ENCODE peak calls at places on chromosomes 6 and 20, in six cellular contexts. V is WTC11, W is cardiac fibroblast, O is IMR-90, D is dorsolateral prefrontal cortex, X is tibial artery. J is an unnamed sample.

GRCh38 chr6:6546318-6547110 is 42.0 kb upstream of the LY86 start:
- DNase-seq in O (peak), V (peak), W (peak), D (peak), X (no peak), J (peak)

GRCh38 chr6:11270030-11271027 is 37.9 kb upstream of the NEDD9 start:
- DNase-seq in X (no peak), W (no peak), D (no peak), V (no peak), O (peak), J (no peak)

GRCh38 chr20:47126709-47127108 is 229.8 kb downstream of the ZMYND8 start:
- DNase-seq in W (peak), O (peak), V (no peak), X (no peak), D (no peak), J (no peak)

GRCh38 chr6:142416179-142416578 is 114.4 kb downstream of the ADGRG6 start:
- DNase-seq in V (no peak), X (no peak), W (peak), D (no peak), O (peak), J (no peak)

GRCh38 chr20:11094711-11095110 is 420.9 kb upstream of the JAG1 start:
- DNase-seq in D (no peak), O (no peak), X (no peak), W (no peak), V (no peak), J (no peak)

GRCh38 chr20:58286729-58287128 is 22.8 kb upstream of the RAB22A start:
- DNase-seq in V (no peak), O (no peak), W (no peak), D (no peak), X (no peak), J (no peak)

GRCh38 chr20:24966317-24967012 is 17.4 kb downstream of the CST7 start:
- DNase-seq in X (no peak), O (no peak), D (no peak), W (no peak), V (no peak), J (no peak)

GRCh38 chr20:63889241-63890200 is 5.4 kb upstream of the DNAJC5 start:
- DNase-seq in W (peak), D (no peak), X (no peak), O (peak), V (no peak), J (no peak)

GRCh38 chr6:150579611-150580010 is 20.1 kb upstream of the PLEKHG1 start:
- DNase-seq in X (peak), D (peak), O (no peak), V (no peak), W (no peak), J (no peak)

GRCh38 chr6:130600880-130601341 is 226.3 kb upstream of the SMLR1 start:
- DNase-seq in V (no peak), W (peak), X (no peak), D (no peak), O (peak), J (no peak)

GRCh38 chr6:22108199-22108598 is 188.6 kb downstream of the PRL start:
- DNase-seq in O (no peak), D (no peak), W (peak), V (no peak), X (no peak), J (no peak)

GRCh38 chr6:31079656-31080261 is 32.6 kb downstream of the C6orf15 start:
- DNase-seq in X (peak), V (peak), O (peak), D (peak), W (peak), J (peak)

GRCh38 chr6:30761791-30762429 is 17.6 kb upstream of the IER3 start:
- DNase-seq in W (no peak), O (no peak), X (no peak), V (no peak), D (no peak), J (no peak)

GRCh38 chr6:135192256-135193174 is 11.4 kb downstream of the MYB start:
- DNase-seq in X (no peak), V (no peak), W (no peak), D (no peak), O (no peak), J (no peak)

GRCh38 chr6:21595265-21595950 is 1.9 kb downstream of the SOX4 start:
- DNase-seq in O (no peak), D (no peak), V (peak), X (peak), W (peak), J (no peak)

GRCh38 chr6:5994234-5994998 is 12.3 kb downstream of the NRN1 start:
- DNase-seq in X (no peak), O (no peak), V (peak), W (no peak), D (no peak), J (no peak)

GRCh38 chr6:34795836-34796425 is 4.0 kb downstream of the BLTP3A start:
- DNase-seq in W (peak), X (no peak), V (no peak), D (no peak), O (peak), J (no peak)

GRCh38 chr6:115524821-115525220 is 535.9 kb downstream of the FRK start:
- DNase-seq in W (no peak), V (no peak), D (no peak), O (no peak), X (no peak), J (no peak)

GRCh38 chr20:47674145-47674544 is 111.1 kb downstream of the SULF2 start:
- DNase-seq in W (no peak), O (no peak), V (no peak), D (no peak), X (no peak), J (no peak)

GRCh38 chr20:34083137-34083536 is 28.9 kb downstream of the EIF2S2 start:
- DNase-seq in V (no peak), W (peak), O (peak), X (peak), D (peak), J (no peak)

GRCh38 chr20:52410182-52410647 is 218.6 kb upstream of the ZFP64 start:
- DNase-seq in D (no peak), W (no peak), O (peak), X (no peak), V (no peak), J (no peak)

GRCh38 chr20:36085686-36086267 is 68.8 kb upstream of the EPB41L1 start:
- DNase-seq in V (no peak), D (no peak), W (peak), X (no peak), O (peak), J (no peak)

GRCh38 chr6:45388328-45388727 is 10.6 kb upstream of the SUPT3H start:
- DNase-seq in W (peak), D (no peak), V (no peak), O (peak), X (no peak), J (no peak)

GRCh38 chr20:63691711-63692435 is 4.6 kb upstream of the TNFRSF6B start:
- DNase-seq in W (no peak), O (no peak), D (no peak), X (peak), V (no peak), J (no peak)

GRCh38 chr6:80771941-80772340 is 665.5 kb downstream of the BCKDHB start:
- DNase-seq in D (no peak), O (peak), X (no peak), W (peak), V (peak), J (no peak)

GRCh38 chr6:132961610-132962009 is 147.2 kb downstream of the RPS12 start:
- DNase-seq in O (no peak), D (no peak), V (peak), X (no peak), W (no peak), J (no peak)

GRCh38 chr20:51164732-51165530 is 142.0 kb upstream of the KCNG1 start:
- DNase-seq in W (no peak), X (no peak), V (no peak), D (no peak), O (no peak), J (no peak)

GRCh38 chr20:44399446-44399845 is 43.9 kb downstream of the HNF4A start:
- DNase-seq in O (no peak), W (no peak), X (no peak), D (no peak), V (no peak), J (no peak)

GRCh38 chr6:155227076-155227475 is 36.7 kb upstream of the CLDN20 start:
- DNase-seq in V (no peak), X (no peak), D (no peak), O (no peak), W (no peak), J (no peak)

GRCh38 chr6:12861603-12862002 is 145.0 kb downstream of the PHACTR1 start:
- DNase-seq in D (no peak), W (no peak), V (no peak), O (no peak), X (no peak), J (no peak)

DNA sequence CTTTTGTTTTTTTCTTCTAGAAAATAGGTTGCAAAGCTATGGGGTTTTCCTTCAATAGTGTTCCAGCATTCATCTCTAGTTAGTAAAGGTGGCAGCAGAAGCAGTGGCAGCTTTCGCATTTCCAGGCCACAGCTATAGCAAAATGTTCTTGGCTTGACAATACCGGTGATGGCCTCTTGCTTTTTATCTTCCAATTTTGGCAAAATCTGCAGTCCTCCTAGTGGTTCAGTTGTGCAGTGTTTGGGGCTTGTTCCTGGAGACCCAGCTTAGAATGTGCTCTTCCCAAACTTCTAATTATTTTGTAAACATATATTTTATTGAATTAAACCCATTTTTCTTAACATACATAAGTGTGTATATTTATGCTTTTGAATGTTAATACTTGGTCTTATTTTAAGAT is 370.6 kb upstream of the MAN1A1 start:
- DNase-seq in D (no peak), V (no peak), X (no peak), W (peak), O (peak), J (no peak)
- TF ChIP-seq CTCF in D (no peak), V (no peak), X (no peak), W (peak), O (no peak), J (peak)

DNA sequence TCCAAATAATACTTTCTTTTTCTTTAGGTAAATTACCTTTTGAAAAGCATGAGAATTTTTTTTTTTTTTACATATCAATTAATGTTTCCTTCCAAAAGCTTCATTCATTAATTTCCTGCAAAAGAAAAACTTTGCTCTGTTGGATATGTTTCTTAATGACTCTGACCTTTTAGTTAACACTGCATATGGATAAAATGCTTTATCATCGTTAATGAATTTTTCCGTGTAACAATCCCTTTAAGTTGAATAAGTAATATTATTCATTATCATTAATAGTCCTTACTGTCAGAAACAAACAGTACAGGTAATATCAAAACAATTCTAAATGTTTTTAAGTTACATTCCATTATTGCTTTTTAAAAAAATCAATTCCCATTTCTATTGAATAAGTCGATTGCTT is 345.1 kb downstream of the SAMD5 start:
- DNase-seq in O (no peak), V (no peak), D (no peak), W (no peak), X (no peak), J (no peak)
- TF ChIP-seq CTCF in O (no peak), V (no peak), D (no peak), W (no peak), X (no peak), J (no peak)

GRCh38 chr6:15352884-15353283 is 107.0 kb downstream of the JARID2 start:
- DNase-seq in W (peak), O (peak), X (no peak), D (no peak), V (no peak), J (no peak)
- TF ChIP-seq CTCF in W (no peak), O (no peak), X (no peak), D (no peak), V (no peak), J (no peak)

GRCh38 chr6:100663219-100663863 is 198.6 kb upstream of the SIM1 start:
- DNase-seq in V (no peak), O (peak), W (peak), D (no peak), X (no peak), J (no peak)

GRCh38 chr6:100658486-100658885 is 193.8 kb upstream of the SIM1 start:
- DNase-seq in X (no peak), W (no peak), V (no peak), O (no peak), D (no peak), J (no peak)

DNA sequence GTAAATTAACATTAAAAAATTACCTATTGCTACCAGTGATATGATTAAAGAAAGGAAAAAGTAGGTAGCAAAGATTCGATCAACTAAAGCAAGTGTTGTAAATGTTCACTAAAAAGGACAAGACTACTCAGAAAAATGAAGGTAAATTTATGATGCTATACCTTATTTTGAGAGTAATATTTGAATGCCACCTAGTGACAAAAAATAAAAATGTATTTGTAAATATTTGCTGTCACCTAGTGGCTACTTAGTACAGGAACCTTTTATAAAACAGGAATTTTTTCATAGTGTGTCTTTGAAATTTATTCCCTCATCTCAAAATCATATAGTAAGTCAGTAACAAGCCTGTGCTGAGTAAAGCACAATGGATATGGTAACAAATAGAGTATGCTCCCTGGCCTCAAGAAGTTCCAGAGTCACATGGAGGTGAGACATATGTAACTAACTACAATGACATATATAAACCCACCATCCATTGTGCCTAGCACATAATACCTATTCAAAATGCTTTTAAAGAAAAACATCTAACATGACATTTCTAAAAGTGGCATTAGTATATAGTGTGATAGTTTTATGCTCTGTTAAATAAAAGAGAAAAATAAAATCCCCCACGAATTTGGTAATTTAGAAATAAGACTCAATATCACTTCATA is 193.1 kb upstream of the SIM1 start:
- DNase-seq in D (no peak), W (peak), O (peak), V (no peak), X (no peak), J (no peak)
- TF ChIP-seq CTCF in D (peak), W (peak), O (peak), V (peak), X (no peak), J (peak)

DNA sequence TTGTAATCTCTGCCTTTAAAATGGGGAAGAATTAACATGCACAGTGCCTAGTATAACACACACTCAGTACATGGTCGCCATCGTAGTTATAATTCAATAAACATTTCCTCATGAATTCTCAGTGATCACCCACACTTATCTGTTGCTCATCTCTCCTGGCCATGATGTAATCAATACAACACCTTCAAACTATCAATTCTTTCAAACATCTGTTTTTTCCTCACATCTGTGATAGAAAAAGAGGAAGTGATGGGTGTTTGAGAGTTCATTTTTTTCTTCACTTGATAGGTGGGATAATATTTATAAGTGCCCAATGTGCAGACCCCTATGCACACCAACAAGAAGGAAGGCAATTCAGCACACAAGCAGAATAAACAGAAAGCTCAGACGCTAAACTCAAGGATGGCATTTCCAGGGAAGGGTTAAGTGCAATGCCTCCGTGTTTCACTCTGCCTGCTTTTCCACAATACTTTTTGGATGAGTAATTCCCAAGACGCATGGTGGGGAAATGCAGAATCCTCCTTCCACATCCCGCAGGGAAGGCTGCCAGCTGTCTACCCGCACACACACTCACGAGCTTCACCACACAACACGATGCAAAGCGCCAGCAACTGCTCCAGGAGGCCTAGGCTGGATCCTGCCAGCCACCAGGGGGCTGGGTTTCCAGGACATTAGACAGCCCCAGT is 100.3 kb downstream of the GMPR start:
- DNase-seq in X (peak), D (peak), W (peak), V (no peak), O (peak), J (no peak)
- TF ChIP-seq CTCF in X (peak), D (peak), W (peak), V (no peak), O (peak), J (no peak)

DNA sequence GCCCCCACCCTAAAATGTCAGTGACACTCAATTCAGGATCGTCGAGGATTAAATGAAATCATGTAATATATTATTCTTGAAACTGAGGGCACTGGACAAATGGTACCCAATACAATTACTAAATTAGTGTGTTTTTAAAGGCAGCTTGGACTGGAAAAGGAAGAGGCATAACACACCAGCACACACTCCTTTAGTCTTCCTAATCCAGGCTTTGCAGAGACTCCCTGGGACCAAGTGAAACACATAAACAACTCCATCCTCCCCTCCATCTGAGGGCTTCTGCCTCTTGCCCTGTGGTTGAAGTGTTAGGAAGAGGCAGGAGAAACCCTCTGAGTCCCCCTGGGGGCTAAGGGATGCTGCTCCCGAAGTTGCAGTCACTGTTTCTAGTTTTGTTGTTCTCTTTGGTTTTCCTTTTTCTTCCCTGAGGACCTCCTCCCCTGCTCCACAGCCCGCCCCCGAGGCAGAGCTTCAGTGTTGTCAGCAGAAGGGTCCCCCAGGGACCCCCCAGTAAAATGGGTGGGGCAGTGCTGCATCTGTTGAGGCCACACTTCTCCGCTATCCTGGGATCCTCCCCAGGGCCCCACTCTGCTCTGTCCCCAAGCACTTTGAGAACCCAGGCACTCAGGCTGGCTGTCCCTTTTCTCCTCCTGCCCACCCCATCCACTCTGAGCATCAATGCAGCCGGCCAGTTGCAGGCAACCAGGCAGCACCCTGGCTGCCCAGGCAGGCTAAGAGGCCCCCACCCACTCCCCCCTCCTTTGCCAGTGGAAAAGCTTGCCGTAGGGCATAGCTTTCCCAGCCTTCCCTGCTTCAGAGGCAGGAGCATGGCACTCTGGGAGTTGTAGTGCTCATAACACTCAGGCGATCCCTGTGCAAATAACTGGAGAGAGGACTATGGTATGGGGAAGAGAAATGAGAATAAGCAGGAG is 5.9 kb downstream of the TMEM63B start:
- DNase-seq in W (peak), X (no peak), V (peak), O (peak), D (peak), J (peak)
- TF ChIP-seq CTCF in W (no peak), X (no peak), V (no peak), O (peak), D (no peak), J (no peak)

GRCh38 chr6:37650071-37650481 is 47.6 kb downstream of the MDGA1 start:
- DNase-seq in W (no peak), D (no peak), V (peak), X (no peak), O (no peak), J (no peak)
- TF ChIP-seq CTCF in W (no peak), D (no peak), V (no peak), X (no peak), O (no peak), J (no peak)

GRCh38 chr6:157808405-157808950 is 14.6 kb upstream of the SNX9 start:
- DNase-seq in X (no peak), V (no peak), O (no peak), W (no peak), D (no peak), J (no peak)
- TF ChIP-seq CTCF in X (no peak), V (no peak), O (no peak), W (no peak), D (no peak), J (no peak)

GRCh38 chr6:167541544-167541943 is 216.7 kb downstream of the TTLL2 start:
- DNase-seq in O (no peak), X (no peak), V (no peak), D (no peak), W (no peak), J (no peak)

GRCh38 chr6:167547751-167548150 is 222.9 kb downstream of the TTLL2 start:
- DNase-seq in X (no peak), V (no peak), O (no peak), D (no peak), W (peak), J (no peak)

GRCh38 chr6:167546611-167547327 is 221.9 kb downstream of the TTLL2 start:
- DNase-seq in V (no peak), O (no peak), X (no peak), D (no peak), W (no peak), J (no peak)

GRCh38 chr6:167547328-167547692 is 222.4 kb downstream of the TTLL2 start:
- DNase-seq in O (no peak), X (no peak), D (no peak), W (no peak), V (no peak), J (no peak)

GRCh38 chr6:167543602-167544506 is 219.0 kb downstream of the TTLL2 start:
- DNase-seq in V (no peak), W (peak), D (no peak), O (no peak), X (no peak), J (no peak)
- TF ChIP-seq CTCF in V (no peak), W (no peak), D (no peak), O (no peak), X (no peak), J (no peak)

J was measured in D721Med.